ENCODE peak calls at places on chromosomes 13 and 19, in four cellular contexts. L is NCI-H1694 treated with DMSO at 0.1 percent for 48 hours, I is HEK293T, S is mucosa of descending colon. F is an unnamed sample.

GRCh38 chr19:2239771-2240770 is 3.4 kb downstream of the SF3A2 start:
- DNase-seq in L (no peak), I (no peak), S (no peak), F (no peak)

GRCh38 chr19:45306522-45307027 is 16.1 kb downstream of the CKM start:
- DNase-seq in L (no peak), I (no peak), S (no peak), F (no peak)

GRCh38 chr13:51838235-51838846 is 6.6 kb downstream of the TMEM272 start:
- DNase-seq in L (no peak), I (no peak), S (no peak), F (no peak)

GRCh38 chr19:39024875-39025641 is 7.3 kb downstream of the FBXO27 start:
- DNase-seq in L (no peak), I (no peak), S (no peak), F (no peak)

GRCh38 chr13:44302948-44303575 is 70.6 kb upstream of the SERP2 start:
- DNase-seq in L (no peak), I (no peak), S (no peak), F (no peak)

GRCh38 chr13:48334534-48335127 is 31.1 kb downstream of the RB1 start:
- DNase-seq in L (peak), I (no peak), S (no peak), F (no peak)

GRCh38 chr19:611506-611869 is 21.8 kb downstream of the HCN2 start:
- DNase-seq in L (no peak), I (no peak), S (no peak), F (no peak)

GRCh38 chr19:36604656-36605100 is 435 bp upstream of the ZNF382 start:
- DNase-seq in L (no peak), I (peak), S (peak), F (no peak)

GRCh38 chr13:40254394-40254793 is 412.0 kb downstream of the FOXO1 start:
- DNase-seq in L (no peak), I (no peak), S (no peak), F (no peak)

GRCh38 chr13:106112191-106112590 is 423.3 kb downstream of the EFNB2 start:
- DNase-seq in L (no peak), I (no peak), S (no peak), F (no peak)

GRCh38 chr13:94233401-94233800 is 246.1 kb downstream of the DCT start:
- DNase-seq in L (no peak), I (no peak), S (no peak), F (no peak)

GRCh38 chr13:111117961-111118360 is 2.9 kb downstream of the ARHGEF7 start:
- DNase-seq in L (no peak), I (no peak), S (no peak), F (no peak)

GRCh38 chr13:49214917-49215376 is 5.2 kb upstream of the MLNR start:
- DNase-seq in L (peak), I (no peak), S (peak), F (peak)

GRCh38 chr13:107551521-107551920 is 663.8 kb downstream of the LIG4 start:
- DNase-seq in L (no peak), I (no peak), S (no peak), F (no peak)

GRCh38 chr13:82501804-82502203 is 1380.5 kb downstream of the SLITRK1 start:
- DNase-seq in L (no peak), I (no peak), S (no peak), F (no peak)

GRCh38 chr19:51572415-51572814 is 1.3 kb downstream of the ZNF175 start:
- DNase-seq in L (no peak), I (no peak), S (no peak), F (no peak)

GRCh38 chr13:29936051-29936813 is 85.8 kb upstream of the UBL3 start:
- DNase-seq in L (no peak), I (no peak), S (no peak), F (no peak)

GRCh38 chr19:46372901-46373572 is 26.1 kb downstream of the PPP5C start:
- DNase-seq in L (peak), I (no peak), S (no peak), F (no peak)

GRCh38 chr19:7476941-7477494 is 11.8 kb downstream of the PEX11G start:
- DNase-seq in L (no peak), I (no peak), S (no peak), F (no peak)

GRCh38 chr13:94154362-94154761 is 325.1 kb downstream of the DCT start:
- DNase-seq in L (no peak), I (no peak), S (no peak), F (no peak)

GRCh38 chr13:48505597-48506091 is 27.2 kb downstream of the RCBTB2 start:
- DNase-seq in L (no peak), I (no peak), S (no peak), F (no peak)

GRCh38 chr13:39353988-39354387 is 249.0 kb downstream of the LHFPL6 start:
- DNase-seq in L (no peak), I (no peak), S (no peak), F (no peak)

GRCh38 chr19:33661336-33661735 is 39.6 kb downstream of the CHST8 start:
- DNase-seq in L (no peak), I (no peak), S (no peak), F (no peak)

GRCh38 chr13:21074601-21075302 is 13.4 kb upstream of the LATS2 start:
- DNase-seq in L (no peak), I (no peak), S (no peak), F (no peak)

GRCh38 chr13:109938255-109938936 is 152.0 kb upstream of the IRS2 start:
- DNase-seq in L (no peak), I (no peak), S (no peak), F (no peak)

GRCh38 chr13:27489456-27489855 is 39.1 kb upstream of the MTIF3 start:
- DNase-seq in L (no peak), I (no peak), S (no peak), F (no peak)

GRCh38 chr13:99351772-99352171 is 44.6 kb upstream of the GPR183 start:
- DNase-seq in L (no peak), I (no peak), S (no peak), F (no peak)

GRCh38 chr19:16889429-16889882 is 657 bp downstream of the F2RL3 start:
- DNase-seq in L (no peak), I (no peak), S (peak), F (no peak)

GRCh38 chr13:66489586-66489985 is 740.5 kb downstream of the PCDH9 start:
- DNase-seq in L (no peak), I (no peak), S (no peak), F (no peak)